ENCODE peak calls at places on chromosomes 1 and 21, in seven cellular contexts. M, A, K, Y, S, I and E are unnamed samples.
A peak's percentile ranks its signal among the peaks of the same experiment; 100 is the strongest.

GRCh38 chr1:42730988-42731387 is 9.0 kb downstream of the CLDN19 start:
- DNase-seq in M (no peak), A (no peak), K (no peak), Y (no peak), S (no peak), I (no peak), E (peak; percentile 44)

GRCh38 chr1:7610936-7611335 is 160.2 kb upstream of the VAMP3 start:
- DNase-seq in M (no peak), A (no peak), K (no peak), Y (no peak), S (no peak), I (no peak), E (no peak)

GRCh38 chr1:1962752-1963151 is 40.8 kb downstream of the CFAP74 start:
- DNase-seq in M (no peak), A (no peak), K (no peak), Y (no peak), S (no peak), I (no peak), E (no peak)

GRCh38 chr1:97137862-97138514 is 416.4 kb downstream of the PTBP2 start:
- DNase-seq in M (no peak), A (peak; percentile 80), K (peak; percentile 39), Y (no peak), S (peak; percentile 62), I (peak; percentile 31), E (peak; percentile 72)

GRCh38 chr1:191174298-191174697 is 696.6 kb upstream of the BRINP3 start:
- DNase-seq in M (no peak), A (peak; percentile 49), K (peak; percentile 86), Y (no peak), S (no peak), I (no peak), E (peak; percentile 62)

GRCh38 chr1:236948381-236948780 is 55.9 kb downstream of the MT1HL1 start:
- DNase-seq in M (no peak), A (no peak), K (no peak), Y (no peak), S (no peak), I (no peak), E (no peak)

GRCh38 chr1:202844935-202845334 is 34.2 kb downstream of the PCAT6 start:
- DNase-seq in M (no peak), A (no peak), K (no peak), Y (no peak), S (no peak), I (no peak), E (no peak)

GRCh38 chr21:45831991-45832740 is 149.4 kb upstream of the COL6A1 start:
- DNase-seq in M (peak; percentile 58), A (no peak), K (no peak), Y (no peak), S (no peak), I (no peak), E (no peak)

GRCh38 chr1:223860051-223860559 is 14.4 kb upstream of the TP53BP2 start:
- DNase-seq in M (no peak), A (no peak), K (no peak), Y (no peak), S (no peak), I (no peak), E (no peak)

GRCh38 chr1:160607051-160608032 is 28.0 kb upstream of the CD84 start:
- DNase-seq in M (no peak), A (peak; percentile 78), K (peak; percentile 93), Y (peak; percentile 46), S (peak; percentile 67), I (peak; percentile 51), E (peak; percentile 93)

GRCh38 chr1:227785812-227786608 is 29.5 kb upstream of the PRSS38 start:
- DNase-seq in M (no peak), A (no peak), K (no peak), Y (peak; percentile 33), S (peak; percentile 36), I (no peak), E (no peak)

GRCh38 chr1:154730986-154731489 is 123.1 kb upstream of the ADAR start:
- DNase-seq in M (no peak), A (peak; percentile 44), K (no peak), Y (peak; percentile 52), S (no peak), I (no peak), E (no peak)

GRCh38 chr1:154419620-154420020 is 14.5 kb downstream of the IL6R start:
- DNase-seq in M (peak; percentile 84), A (peak; percentile 95), K (peak; percentile 91), Y (no peak), S (peak; percentile 97), I (no peak), E (no peak)

GRCh38 chr21:30921129-30921528 is 39.7 kb upstream of the KRTAP11-1 start:
- DNase-seq in M (no peak), A (no peak), K (no peak), Y (no peak), S (no peak), I (no peak), E (no peak)

GRCh38 chr21:18245493-18245967 is 897 bp downstream of the CHODL start:
- DNase-seq in M (peak; percentile 24), A (no peak), K (no peak), Y (no peak), S (no peak), I (no peak), E (no peak)

GRCh38 chr1:151290709-151291303 is 8.7 kb downstream of the ZNF687 start:
- DNase-seq in M (peak; percentile 45), A (no peak), K (no peak), Y (no peak), S (no peak), I (no peak), E (no peak)

GRCh38 chr1:205275133-205275532 is 46.4 kb downstream of the NUAK2 start:
- DNase-seq in M (peak; percentile 80), A (no peak), K (peak; percentile 83), Y (no peak), S (peak; percentile 93), I (no peak), E (no peak)

GRCh38 chr1:206925116-206925736 is 3.5 kb upstream of the FCMR start:
- DNase-seq in M (peak; percentile 86), A (peak; percentile 38), K (no peak), Y (no peak), S (no peak), I (no peak), E (peak; percentile 97)

GRCh38 chr1:29931477-29932175 is 695.3 kb downstream of the PTPRU start:
- DNase-seq in M (no peak), A (no peak), K (no peak), Y (no peak), S (no peak), I (no peak), E (no peak)

GRCh38 chr1:177648138-177648537 is 321.7 kb downstream of the SEC16B start:
- DNase-seq in M (no peak), A (no peak), K (no peak), Y (no peak), S (no peak), I (no peak), E (no peak)

GRCh38 chr1:151401125-151401788 is 1.9 kb downstream of the PSMB4 start:
- DNase-seq in M (no peak), A (peak; percentile 19), K (no peak), Y (no peak), S (no peak), I (no peak), E (no peak)

GRCh38 chr1:205664399-205665108 is 15.8 kb downstream of the SLC45A3 start:
- DNase-seq in M (peak; percentile 78), A (peak; percentile 79), K (no peak), Y (no peak), S (peak; percentile 30), I (no peak), E (no peak)

GRCh38 chr1:19467199-19468187 is 17.8 kb downstream of the CAPZB start:
- DNase-seq in M (no peak), A (no peak), K (no peak), Y (no peak), S (no peak), I (no peak), E (no peak)

GRCh38 chr1:44592208-44593145 is 81.8 kb downstream of the TMEM53 start:
- DNase-seq in M (no peak), A (no peak), K (no peak), Y (no peak), S (no peak), I (no peak), E (no peak)

GRCh38 chr1:160739098-160739511 is at the start of gene SLAMF7:
- DNase-seq in M (no peak), A (no peak), K (peak; percentile 75), Y (no peak), S (no peak), I (no peak), E (peak; percentile 86)

GRCh38 chr1:30777906-30778155 is 20.3 kb upstream of the LAPTM5 start:
- DNase-seq in M (no peak), A (no peak), K (no peak), Y (no peak), S (no peak), I (no peak), E (no peak)

GRCh38 chr1:44784094-44785026 is 3.6 kb downstream of the BEST4 start:
- DNase-seq in M (peak; percentile 66), A (no peak), K (no peak), Y (no peak), S (no peak), I (no peak), E (peak; percentile 48)

GRCh38 chr1:36100376-36100775 is 11.7 kb downstream of the ADPRS start:
- DNase-seq in M (peak; percentile 40), A (no peak), K (no peak), Y (no peak), S (no peak), I (no peak), E (no peak)

GRCh38 chr1:52037402-52037814 is 3.8 kb upstream of the KTI12 start:
- DNase-seq in M (no peak), A (peak; percentile 61), K (no peak), Y (no peak), S (peak; percentile 54), I (no peak), E (no peak)

GRCh38 chr1:52002038-52002917 is 11.8 kb upstream of the RAB3B start:
- DNase-seq in M (no peak), A (peak; percentile 91), K (peak; percentile 89), Y (peak; percentile 41), S (peak; percentile 79), I (peak; percentile 83), E (peak; percentile 92)

GRCh38 chr1:152328801-152329391 is 3.9 kb upstream of the FLG start:
- DNase-seq in M (no peak), A (peak; percentile 73), K (no peak), Y (no peak), S (no peak), I (no peak), E (no peak)

GRCh38 chr1:246971969-246972368 is 35.9 kb downstream of the ZNF695 start:
- DNase-seq in M (no peak), A (no peak), K (no peak), Y (no peak), S (no peak), I (no peak), E (no peak)

GRCh38 chr1:205777994-205778393 is 2.7 kb upstream of the RAB29 start:
- DNase-seq in M (no peak), A (no peak), K (no peak), Y (no peak), S (no peak), I (no peak), E (no peak)

GRCh38 chr1:164557270-164557669 is 1.7 kb upstream of the PBX1 start:
- DNase-seq in M (no peak), A (no peak), K (no peak), Y (no peak), S (peak; percentile 57), I (no peak), E (no peak)

GRCh38 chr1:222339371-222339947 is 208.4 kb downstream of the HHIPL2 start:
- DNase-seq in M (no peak), A (no peak), K (no peak), Y (no peak), S (no peak), I (no peak), E (no peak)

GRCh38 chr1:156122519-156123355 is 8.2 kb downstream of the LMNA start:
- DNase-seq in M (peak; percentile 78), A (peak; percentile 90), K (no peak), Y (no peak), S (peak; percentile 88), I (no peak), E (no peak)

GRCh38 chr1:37306461-37306860 is 167.9 kb upstream of the ZC3H12A start:
- DNase-seq in M (no peak), A (no peak), K (no peak), Y (no peak), S (no peak), I (no peak), E (no peak)

GRCh38 chr1:117656202-117656641 is 50.4 kb downstream of the TENT5C start:
- DNase-seq in M (peak; percentile 71), A (no peak), K (peak; percentile 91), Y (no peak), S (no peak), I (no peak), E (peak; percentile 97)